ENCODE peak calls at places on chromosomes 7 and 10, in six cellular contexts. T, M, C, L, E and K are unnamed samples.

GRCh38 chr7:101466871-101467270 is 104.2 kb downstream of the COL26A1 start:
- DNase-seq in T (no peak), M (no peak), C (no peak), L (no peak), E (peak), K (no peak)

GRCh38 chr10:74039561-74040145 is 41.7 kb downstream of the VCL start:
- DNase-seq in T (no peak), M (no peak), C (no peak), L (no peak), E (peak), K (no peak)

GRCh38 chr7:28919510-28919909 is 38.6 kb downstream of the TRIL start:
- DNase-seq in T (no peak), M (no peak), C (no peak), L (no peak), E (no peak), K (no peak)

GRCh38 chr7:1365846-1366245 is 93.4 kb downstream of the MICALL2 start:
- DNase-seq in T (no peak), M (no peak), C (no peak), L (no peak), E (no peak), K (no peak)

GRCh38 chr7:41916450-41916927 is 213.6 kb upstream of the INHBA start:
- DNase-seq in T (no peak), M (no peak), C (no peak), L (no peak), E (no peak), K (no peak)

GRCh38 chr10:99172130-99172738 is 63.4 kb downstream of the HPSE2 start:
- DNase-seq in T (no peak), M (peak), C (no peak), L (peak), E (peak), K (peak)

GRCh38 chr10:13743101-13743693 is 156.4 kb downstream of the PRPF18 start:
- DNase-seq in T (no peak), M (peak), C (no peak), L (peak), E (no peak), K (peak)

GRCh38 chr7:95605275-95605674 is 9.0 kb upstream of the PDK4 start:
- DNase-seq in T (no peak), M (no peak), C (no peak), L (no peak), E (no peak), K (no peak)

GRCh38 chr7:95899919-95900513 is 127.7 kb downstream of the DYNC1I1 start:
- DNase-seq in T (no peak), M (no peak), C (no peak), L (no peak), E (no peak), K (no peak)

GRCh38 chr7:100888988-100889760 is at the start of gene UFSP1:
- DNase-seq in T (no peak), M (no peak), C (no peak), L (no peak), E (no peak), K (peak)

GRCh38 chr10:88386878-88387773 is 196.0 kb downstream of the RNLS start:
- DNase-seq in T (peak), M (peak), C (peak), L (no peak), E (peak), K (peak)

GRCh38 chr10:72388062-72388461 is 33.3 kb upstream of the DNAJB12 start:
- DNase-seq in T (no peak), M (no peak), C (no peak), L (no peak), E (no peak), K (no peak)

GRCh38 chr7:38512704-38513103 is 118.5 kb downstream of the AMPH start:
- DNase-seq in T (no peak), M (no peak), C (no peak), L (no peak), E (no peak), K (no peak)

GRCh38 chr10:15315286-15315685 is 55.8 kb downstream of the FAM171A1 start:
- DNase-seq in T (no peak), M (no peak), C (no peak), L (no peak), E (no peak), K (no peak)

GRCh38 chr7:1078985-1079384 is 8.9 kb upstream of the GPER1 start:
- DNase-seq in T (no peak), M (no peak), C (no peak), L (no peak), E (no peak), K (no peak)

GRCh38 chr7:2306688-2307087 is 7.6 kb downstream of the SNX8 start:
- DNase-seq in T (no peak), M (no peak), C (no peak), L (no peak), E (no peak), K (no peak)

GRCh38 chr10:102919237-102919959 is 1.3 kb downstream of the CNNM2 start:
- DNase-seq in T (no peak), M (peak), C (no peak), L (peak), E (peak), K (peak)

GRCh38 chr10:22615819-22616499 is 98.4 kb downstream of the PIP4K2A start:
- DNase-seq in T (no peak), M (peak), C (no peak), L (peak), E (no peak), K (no peak)

GRCh38 chr7:55066479-55066878 is 47.7 kb downstream of the EGFR start:
- DNase-seq in T (no peak), M (no peak), C (no peak), L (no peak), E (no peak), K (no peak)

GRCh38 chr10:91409069-91409868 is 875 bp upstream of the HECTD2 start:
- DNase-seq in T (peak), M (peak), C (peak), L (peak), E (peak), K (peak)

GRCh38 chr7:139871276-139871675 is 42.2 kb downstream of the TBXAS1 start:
- DNase-seq in T (no peak), M (no peak), C (no peak), L (no peak), E (no peak), K (no peak)

GRCh38 chr7:33556471-33556870 is 348.9 kb upstream of the BMPER start:
- DNase-seq in T (no peak), M (no peak), C (no peak), L (no peak), E (no peak), K (no peak)

GRCh38 chr7:133054167-133054840 is 27.6 kb downstream of the CHCHD3 start:
- DNase-seq in T (no peak), M (no peak), C (no peak), L (no peak), E (no peak), K (no peak)

GRCh38 chr7:135385209-135385608 is 124.7 kb downstream of the CNOT4 start:
- DNase-seq in T (no peak), M (no peak), C (no peak), L (no peak), E (peak), K (no peak)

GRCh38 chr10:113665806-113666354 is 2.0 kb upstream of the NRAP start:
- DNase-seq in T (no peak), M (no peak), C (no peak), L (no peak), E (peak), K (no peak)

GRCh38 chr10:21021843-21022594 is 124.9 kb upstream of the NEBL start:
- DNase-seq in T (no peak), M (no peak), C (no peak), L (no peak), E (no peak), K (no peak)

GRCh38 chr7:26413007-26413691 is 121.5 kb downstream of the SNX10 start:
- DNase-seq in T (no peak), M (no peak), C (no peak), L (no peak), E (no peak), K (no peak)

GRCh38 chr10:17780727-17781126 is 28.4 kb upstream of the MRC1 start:
- DNase-seq in T (no peak), M (no peak), C (no peak), L (no peak), E (no peak), K (no peak)

GRCh38 chr7:79268730-79269129 is 184.7 kb downstream of the MAGI2 start:
- DNase-seq in T (no peak), M (no peak), C (no peak), L (no peak), E (no peak), K (no peak)

GRCh38 chr7:141221007-141221612 is 147.2 kb downstream of the TMEM178B start:
- DNase-seq in T (no peak), M (no peak), C (no peak), L (peak), E (no peak), K (peak)

GRCh38 chr7:46747222-46747621 is 826.1 kb upstream of the IGFBP3 start:
- DNase-seq in T (no peak), M (no peak), C (no peak), L (no peak), E (no peak), K (no peak)

GRCh38 chr10:86650151-86650550 is 4.2 kb upstream of the OPN4 start:
- DNase-seq in T (no peak), M (peak), C (no peak), L (no peak), E (no peak), K (no peak)

GRCh38 chr10:62048473-62048872 is 147.0 kb downstream of the ARID5B start:
- DNase-seq in T (no peak), M (no peak), C (no peak), L (no peak), E (no peak), K (no peak)

GRCh38 chr10:127887497-127888415 is 5.0 kb downstream of the CLRN3 start:
- DNase-seq in T (no peak), M (no peak), C (no peak), L (no peak), E (no peak), K (no peak)

GRCh38 chr7:136923111-136923510 is 54.7 kb downstream of the CHRM2 start:
- DNase-seq in T (no peak), M (no peak), C (no peak), L (no peak), E (no peak), K (no peak)

GRCh38 chr10:127880557-127880956 is 12.2 kb downstream of the CLRN3 start:
- DNase-seq in T (no peak), M (no peak), C (no peak), L (no peak), E (no peak), K (peak)